ENCODE peak calls at places on chromosomes 6 and 20, in four cellular contexts. B is HCT116, L is tibial artery, G is foreskin fibroblast. R is an unnamed sample.

GRCh38 chr6:33297406-33297955 is 1.3 kb downstream of the RGL2 start:
- DNase-seq in B (no peak), L (no peak), G (peak), R (no peak)

GRCh38 chr6:9621276-9621675 is 793.6 kb downstream of the TFAP2A start:
- DNase-seq in B (no peak), L (no peak), G (no peak), R (no peak)

GRCh38 chr20:32516583-32516982 is 68.5 kb downstream of the NOL4L start:
- DNase-seq in B (no peak), L (no peak), G (no peak), R (no peak)

GRCh38 chr20:23187759-23188158 is 101.6 kb upstream of the CD93 start:
- DNase-seq in B (no peak), L (peak), G (no peak), R (no peak)

GRCh38 chr20:12023169-12023795 is 105.6 kb downstream of the BTBD3 start:
- DNase-seq in B (no peak), L (no peak), G (no peak), R (no peak)

GRCh38 chr6:44464051-44464450 is 76.5 kb downstream of the CDC5L start:
- DNase-seq in B (no peak), L (no peak), G (no peak), R (no peak)

GRCh38 chr6:48610846-48611245 is 499.8 kb upstream of the PTCHD4 start:
- DNase-seq in B (no peak), L (no peak), G (peak), R (peak)

GRCh38 chr6:68951350-68951749 is 316.3 kb downstream of the ADGRB3 start:
- DNase-seq in B (no peak), L (no peak), G (no peak), R (no peak)

GRCh38 chr6:21149460-21149859 is 444.1 kb upstream of the SOX4 start:
- DNase-seq in B (no peak), L (no peak), G (no peak), R (no peak)

GRCh38 chr6:7939186-7939863 is 28.7 kb upstream of the TXNDC5 start:
- DNase-seq in B (no peak), L (no peak), G (peak), R (no peak)

GRCh38 chr6:163944897-163945296 is 530.4 kb downstream of the QKI start:
- DNase-seq in B (no peak), L (no peak), G (no peak), R (no peak)

GRCh38 chr20:32355417-32355841 is 2.7 kb upstream of the ASXL1 start:
- DNase-seq in B (no peak), L (no peak), G (no peak), R (no peak)

GRCh38 chr20:57438552-57438951 is 47.4 kb downstream of the RBM38 start:
- DNase-seq in B (no peak), L (no peak), G (no peak), R (no peak)

GRCh38 chr20:46025376-46025783 is 3.6 kb upstream of the SLC12A5 start:
- DNase-seq in B (no peak), L (no peak), G (no peak), R (no peak)

GRCh38 chr20:46022411-46023147 is 6.4 kb upstream of the SLC12A5 start:
- DNase-seq in B (no peak), L (no peak), G (peak), R (no peak)

GRCh38 chr20:46021361-46022359 is 7.4 kb upstream of the SLC12A5 start:
- DNase-seq in B (no peak), L (no peak), G (peak), R (no peak)

GRCh38 chr20:46023999-46024398 is 5.0 kb upstream of the SLC12A5 start:
- DNase-seq in B (no peak), L (no peak), G (no peak), R (no peak)

GRCh38 chr20:46023148-46023484 is 5.9 kb upstream of the SLC12A5 start:
- DNase-seq in B (no peak), L (no peak), G (no peak), R (no peak)
- H3K4me3 ChIP-seq in B (peak), L (no peak), G (no peak), R (no peak)

GRCh38 chr20:25389381-25389857 is 1.2 kb downstream of the ABHD12 start:
- DNase-seq in B (no peak), L (no peak), G (peak), R (no peak)
- H3K4me3 ChIP-seq in B (peak), L (peak), G (peak), R (peak)

GRCh38 chr6:166757226-166758135 is 130.4 kb upstream of the RPS6KA2 start:
- DNase-seq in B (no peak), L (no peak), G (peak), R (peak)
- H3K4me3 ChIP-seq in B (no peak), L (no peak), G (peak), R (peak)

GRCh38 chr6:32252326-32253009 is 28.6 kb upstream of the NOTCH4 start:
- DNase-seq in B (no peak), L (no peak), G (no peak), R (no peak)

GRCh38 chr6:32249262-32249661 is 25.4 kb upstream of the NOTCH4 start:
- DNase-seq in B (no peak), L (no peak), G (no peak), R (no peak)

GRCh38 chr6:32255212-32256153 is 31.6 kb upstream of the NOTCH4 start:
- DNase-seq in B (peak), L (peak), G (peak), R (peak)

DNA sequence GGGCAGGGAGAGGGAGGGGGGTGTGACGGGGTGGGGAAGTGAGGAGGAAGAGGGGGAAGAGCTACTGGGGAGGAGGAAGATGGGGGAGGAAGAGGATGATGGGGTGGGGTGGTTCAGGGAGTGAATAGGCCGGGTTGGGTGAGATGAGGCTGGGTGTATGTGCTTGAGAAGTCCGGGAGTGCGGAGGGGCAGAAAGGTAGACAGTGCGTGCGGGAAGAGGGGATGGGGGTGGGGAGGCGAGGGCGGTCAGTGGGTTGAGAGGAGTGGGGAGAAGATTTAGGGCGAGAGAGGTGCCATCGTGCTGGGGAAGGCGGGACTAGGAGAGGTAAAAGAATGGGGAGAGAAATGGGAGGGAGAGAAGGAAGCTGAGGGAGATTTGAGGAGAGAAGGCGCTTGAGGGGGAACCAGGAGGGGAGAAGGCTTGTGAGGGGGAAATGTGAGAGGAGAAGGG is 30.9 kb upstream of the NOTCH4 start:
- DNase-seq in B (no peak), L (no peak), G (no peak), R (no peak)
- H3K4me3 ChIP-seq in B (peak), L (peak), G (peak), R (peak)

DNA sequence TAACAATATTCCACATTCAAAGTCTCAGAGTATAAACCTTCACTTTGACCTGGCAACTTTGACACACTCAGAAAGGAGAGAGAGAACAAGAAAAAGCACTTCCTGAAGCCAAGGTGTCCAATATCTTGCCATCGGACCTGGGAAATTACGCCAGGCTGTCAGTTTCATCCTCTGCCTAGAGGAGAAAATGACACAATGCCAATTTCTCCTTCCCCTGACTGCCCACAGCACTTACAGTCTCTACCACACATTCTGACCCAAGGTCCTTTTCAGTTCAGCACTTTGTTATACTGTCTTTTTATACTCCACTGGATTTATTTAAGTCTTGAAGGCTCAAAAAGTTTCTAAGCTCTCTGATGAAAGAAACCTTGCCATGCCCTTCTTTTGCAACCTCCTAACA is 250.4 kb downstream of the GMPR start:
- DNase-seq in B (no peak), L (no peak), G (no peak), R (no peak)
- H3K4me3 ChIP-seq in B (no peak), L (no peak), G (no peak), R (no peak)

GRCh38 chr6:100455230-100456124 is 9.2 kb downstream of the SIM1 start:
- DNase-seq in B (no peak), L (no peak), G (peak), R (no peak)
- H3K4me3 ChIP-seq in B (no peak), L (no peak), G (peak), R (no peak)

GRCh38 chr6:127592964-127593363 is 16.0 kb downstream of the C6orf58 start:
- DNase-seq in B (no peak), L (no peak), G (no peak), R (no peak)
- H3K4me3 ChIP-seq in B (no peak), L (no peak), G (no peak), R (no peak)

DNA sequence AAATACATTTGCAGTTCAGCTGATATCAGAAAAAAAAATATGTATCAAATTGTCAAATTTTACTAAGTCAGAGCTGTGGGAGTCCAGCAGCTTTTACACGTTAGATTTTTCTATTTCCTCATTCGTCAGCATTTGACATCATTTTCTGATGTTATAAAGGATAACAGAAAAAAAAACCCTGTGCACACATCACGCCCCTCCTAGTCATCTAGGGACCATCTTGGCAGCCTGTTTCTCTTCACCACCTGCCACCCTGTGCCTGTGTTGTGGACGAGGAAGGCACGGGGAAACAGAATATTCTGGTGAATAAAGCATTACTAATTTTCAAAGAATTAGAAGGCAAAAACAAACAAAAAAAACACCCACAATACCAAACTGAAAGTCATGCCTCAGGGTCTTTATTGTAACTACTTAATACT is 12.4 kb downstream of the B4GALT5 start:
- DNase-seq in B (no peak), L (no peak), G (peak), R (no peak)
- H3K4me3 ChIP-seq in B (no peak), L (no peak), G (no peak), R (no peak)

GRCh38 chr6:148758492-148758891 is 11.7 kb downstream of the UST start:
- DNase-seq in B (no peak), L (peak), G (no peak), R (no peak)
- H3K4me3 ChIP-seq in B (no peak), L (no peak), G (no peak), R (no peak)

GRCh38 chr6:125745281-125746018 is 4.0 kb upstream of the HEY2 start:
- DNase-seq in B (no peak), L (no peak), G (no peak), R (no peak)
- H3K4me3 ChIP-seq in B (no peak), L (peak), G (no peak), R (no peak)

R was measured in skeletal muscle cell.